ENCODE peak calls at places on chromosomes 12 and 14, in four cellular contexts. U is dorsolateral prefrontal cortex, G is neuronal stem cell, S is pancreas. L is an unnamed sample.
A peak's percentile ranks its signal among the peaks of the same experiment; 100 is the strongest.

GRCh38 chr12:124923906-124924734 is 9.7 kb upstream of the UBC start:
- DNase-seq in G (no peak), S (no peak), U (no peak), L (no peak)

GRCh38 chr14:102558566-102558965 is 33.9 kb upstream of the RCOR1 start:
- DNase-seq in U (no peak), S (no peak), G (no peak), L (no peak)

GRCh38 chr12:124817076-124818000 is 46.3 kb downstream of the SCARB1 start:
- DNase-seq in G (no peak), U (no peak), S (no peak), L (no peak)

GRCh38 chr12:81257952-81258551 is 180.2 kb downstream of the ACSS3 start:
- DNase-seq in S (no peak), U (no peak), G (peak; percentile 24), L (no peak)

GRCh38 chr12:112112423-112113132 is 4.0 kb upstream of the NAA25 start:
- DNase-seq in G (no peak), U (no peak), S (no peak), L (no peak)

GRCh38 chr12:31590730-31591307 is at the start of gene DENND5B:
- DNase-seq in U (peak; percentile 70), S (peak; percentile 77), G (peak; percentile 71), L (peak; percentile 11)

GRCh38 chr12:59649203-59649602 is 53.4 kb downstream of the SLC16A7 start:
- DNase-seq in S (no peak), U (no peak), G (no peak), L (no peak)

GRCh38 chr14:58560208-58560607 is 77.6 kb upstream of the DACT1 start:
- DNase-seq in G (no peak), S (no peak), U (no peak), L (no peak)

GRCh38 chr12:15788266-15789214 is 648 bp downstream of the EPS8 start:
- DNase-seq in G (peak; percentile 14), S (peak; percentile 51), U (no peak), L (no peak)

GRCh38 chr12:88501976-88502938 is 78.0 kb downstream of the KITLG start:
- DNase-seq in S (no peak), G (no peak), U (no peak), L (no peak)

GRCh38 chr12:94329366-94329765 is 130.3 kb downstream of the CEP83 start:
- DNase-seq in G (no peak), S (no peak), U (no peak), L (no peak)

GRCh38 chr12:27623645-27624044 is 72.6 kb upstream of the REP15 start:
- DNase-seq in S (no peak), G (no peak), U (no peak), L (no peak)

GRCh38 chr12:127245437-127245836 is 1021.5 kb upstream of the TMEM132C start:
- DNase-seq in G (no peak), S (no peak), U (no peak), L (no peak)

GRCh38 chr14:105223260-105223659 is 25.1 kb upstream of the BTBD6 start:
- DNase-seq in S (no peak), G (no peak), U (no peak), L (no peak)

GRCh38 chr14:100147691-100148464 is 11.6 kb downstream of the DEGS2 start:
- DNase-seq in G (no peak), S (no peak), U (no peak), L (no peak)

GRCh38 chr14:33674716-33675115 is 276.2 kb downstream of the EGLN3 start:
- DNase-seq in U (no peak), S (no peak), G (no peak), L (no peak)

GRCh38 chr12:104387190-104387589 is 69.6 kb upstream of the CHST11 start:
- DNase-seq in U (no peak), S (no peak), G (no peak), L (no peak)

GRCh38 chr12:127254420-127254955 is 1012.5 kb upstream of the TMEM132C start:
- DNase-seq in S (no peak), U (no peak), G (no peak), L (no peak)

GRCh38 chr12:31368666-31369361 is 42.9 kb upstream of the SINHCAF start:
- DNase-seq in G (peak; percentile 51), S (no peak), U (no peak), L (no peak)

GRCh38 chr12:122722347-122722746 is 5.7 kb upstream of the HCAR3 start:
- DNase-seq in G (no peak), S (no peak), U (no peak), L (no peak)

GRCh38 chr12:3189282-3189681 is 112.1 kb downstream of the TSPAN9 start:
- DNase-seq in S (no peak), U (no peak), G (no peak), L (no peak)

GRCh38 chr12:77808534-77808933 is 22.2 kb upstream of the NAV3 start:
- DNase-seq in G (no peak), U (no peak), S (no peak), L (no peak)

GRCh38 chr12:115599251-115599811 is 678.2 kb downstream of the MED13L start:
- DNase-seq in U (no peak), G (peak; percentile 38), S (no peak), L (no peak)

GRCh38 chr12:95266250-95266649 is 48.6 kb downstream of the VEZT start:
- DNase-seq in G (no peak), U (no peak), S (no peak), L (no peak)

GRCh38 chr12:55847603-55848329 is 5.0 kb upstream of the MMP19 start:
- DNase-seq in U (peak; percentile 62), G (no peak), S (peak; percentile 67), L (no peak)

GRCh38 chr12:79452906-79453305 is 237.9 kb downstream of the PAWR start:
- DNase-seq in U (no peak), S (no peak), G (no peak), L (no peak)

GRCh38 chr12:12398026-12398859 is 41.4 kb downstream of the BORCS5 start:
- DNase-seq in U (no peak), G (no peak), S (peak; percentile 68), L (no peak)

GRCh38 chr12:129193263-129193871 is 340.1 kb downstream of the GLT1D1 start:
- DNase-seq in U (no peak), G (no peak), S (no peak), L (no peak)

GRCh38 chr12:46153267-46153872 is 115.5 kb downstream of the SLC38A1 start:
- DNase-seq in G (no peak), S (no peak), U (no peak), L (no peak)

GRCh38 chr12:103387385-103387784 is 108.4 kb downstream of the C12orf42 start:
- DNase-seq in S (no peak), U (no peak), G (no peak), L (no peak)

GRCh38 chr14:85399196-85399595 is 130.7 kb upstream of the FLRT2 start:
- DNase-seq in G (no peak), U (no peak), S (no peak), L (no peak)

GRCh38 chr12:106302401-106303201 is at the start of gene TCP11L2:
- DNase-seq in U (peak; percentile 88), S (peak; percentile 87), G (peak; percentile 74), L (peak; percentile 93)
- H3K27ac ChIP-seq in U (peak within 1 kb of the TSS; percentile 97), S (peak within 1 kb of the TSS; percentile 98), G (peak within 1 kb of the TSS; percentile 65), L (peak within 1 kb of the TSS; percentile 100)

DNA sequence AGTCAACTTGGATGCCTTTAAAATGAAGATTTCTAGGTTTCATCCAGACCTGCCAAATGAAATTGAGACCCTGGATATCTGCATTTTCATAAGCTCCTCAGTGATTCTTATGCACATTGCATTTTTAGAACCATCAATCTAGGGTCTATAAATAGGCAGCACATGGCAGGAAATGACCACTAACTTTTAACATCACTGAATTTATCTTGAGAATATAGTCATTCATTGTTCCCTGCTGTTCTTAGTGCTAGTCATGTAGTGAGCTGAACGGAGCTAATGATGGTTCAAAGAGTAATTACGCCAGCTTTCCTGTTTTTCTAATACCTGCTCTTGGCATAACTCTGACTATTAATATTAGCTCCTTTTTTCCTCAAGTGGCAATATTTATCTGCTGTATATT is 91.6 kb downstream of the TPH2 start:
- DNase-seq in U (no peak), S (no peak), G (no peak), L (no peak)
- H3K4me3 ChIP-seq in U (no peak overlapping the region), S (no peak overlapping the region), G (no peak overlapping the region), L (no peak overlapping the region)

GRCh38 chr14:74685054-74685453 is 27.8 kb downstream of the AREL1 start:
- DNase-seq in U (no peak), G (no peak), S (no peak), L (no peak)

GRCh38 chr14:74686324-74686723 is 26.6 kb downstream of the AREL1 start:
- DNase-seq in U (no peak), S (no peak), G (no peak), L (no peak)

GRCh38 chr14:74683406-74683805 is 29.5 kb downstream of the AREL1 start:
- DNase-seq in S (no peak), G (no peak), U (no peak), L (no peak)

GRCh38 chr14:74684444-74684843 is 28.4 kb downstream of the AREL1 start:
- DNase-seq in S (no peak), U (no peak), G (no peak), L (no peak)

GRCh38 chr14:74682169-74682952 is 30.5 kb downstream of the AREL1 start:
- DNase-seq in S (no peak), U (peak; percentile 26), G (peak; percentile 5), L (no peak)
- H3K27me3 ChIP-seq in S (no peaks in the 10 kb centered on the region), U (no peaks in the 10 kb centered on the region), G (no peaks in the 10 kb centered on the region), L (no peaks in the 10 kb centered on the region)

GRCh38 chr12:105479710-105480109 is 149.2 kb downstream of the C12orf75 start:
- DNase-seq in U (no peak), S (no peak), G (no peak), L (no peak)

GRCh38 chr12:105476616-105477015 is 146.1 kb downstream of the C12orf75 start:
- DNase-seq in G (no peak), U (no peak), S (no peak), L (no peak)

GRCh38 chr12:105480162-105480561 is 149.7 kb downstream of the C12orf75 start:
- DNase-seq in G (no peak), U (no peak), S (no peak), L (no peak)

GRCh38 chr12:105474672-105475071 is 144.2 kb downstream of the C12orf75 start:
- DNase-seq in U (no peak), G (no peak), S (no peak), L (no peak)

DNA sequence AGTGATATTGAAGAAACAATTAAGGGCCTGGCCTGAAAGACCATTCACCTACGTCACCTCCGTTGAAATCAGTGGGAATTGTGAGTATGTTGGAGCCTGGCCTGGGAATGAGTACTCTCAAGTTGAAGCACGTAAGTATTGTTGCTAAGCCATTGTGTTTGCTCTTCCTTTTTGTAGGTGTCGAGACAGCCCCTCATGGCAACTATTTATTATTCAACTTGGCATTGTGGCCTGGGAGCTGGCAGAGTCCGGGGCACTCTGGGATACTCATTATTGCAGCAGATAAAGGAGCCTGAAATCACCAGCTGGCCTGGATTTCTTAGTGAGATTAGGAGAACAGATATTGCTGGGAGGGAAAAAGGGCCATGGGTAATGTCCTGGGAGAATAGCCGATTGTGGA is 147.4 kb downstream of the C12orf75 start:
- DNase-seq in U (no peak), G (no peak), S (no peak), L (no peak)
- H3K27ac ChIP-seq in U (no peak overlapping the region), G (no peak overlapping the region), S (no peak overlapping the region), L (no peak overlapping the region)

DNA sequence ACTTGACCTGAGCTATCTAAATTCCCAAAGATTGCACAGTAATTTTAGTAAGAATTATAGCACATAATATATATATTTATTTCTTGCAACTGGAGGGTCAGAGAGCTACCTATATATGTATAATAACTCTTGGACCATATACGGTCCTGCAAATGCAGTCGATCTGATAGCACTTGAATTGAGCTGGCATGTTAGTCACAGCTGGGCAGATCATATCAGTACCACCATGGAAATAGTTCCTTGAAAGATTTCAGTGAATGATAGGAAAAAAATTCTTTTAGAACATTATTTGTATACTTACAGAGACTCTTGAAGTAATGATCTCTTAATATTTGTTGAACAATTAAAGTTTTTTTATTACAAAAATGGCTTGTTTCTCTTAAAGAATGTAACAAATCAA is 94.5 kb upstream of the MON2 start:
- DNase-seq in G (no peak), U (no peak), S (no peak), L (no peak)
- H3K4me3 ChIP-seq in G (no peak overlapping the region), U (no peak overlapping the region), S (no peak overlapping the region), L (no peak overlapping the region)

L was measured in CD8-positive, alpha-beta T cell.